ENCODE peak calls at places on chromosomes 16 and 17, in four cellular contexts. Z, U, N and Y are unnamed samples.

GRCh38 chr16:87410530-87410929 is 18.4 kb downstream of the MAP1LC3B start:
- DNase-seq in Z (no peak), U (no peak), N (no peak), Y (no peak)

GRCh38 chr17:21177854-21178600 is 35.9 kb downstream of the TMEM11 start:
- DNase-seq in N (no peak), U (no peak), Z (no peak), Y (peak; percentile 8)

GRCh38 chr16:6066601-6067000 is 969.0 kb upstream of the EEF2KMT start:
- DNase-seq in U (no peak), Z (no peak), N (no peak), Y (no peak)

GRCh38 chr16:47503936-47504335 is 42.8 kb downstream of the PHKB start:
- DNase-seq in U (no peak), Z (no peak), N (no peak), Y (no peak)

GRCh38 chr17:29090746-29091395 is 47.9 kb downstream of the PIPOX start:
- DNase-seq in N (no peak), Z (no peak), U (no peak), Y (peak; percentile 56)

GRCh38 chr16:79296491-79296890 is 304.0 kb downstream of the MAF start:
- DNase-seq in N (no peak), Z (no peak), U (no peak), Y (no peak)

GRCh38 chr17:17732892-17733670 is 51.8 kb downstream of the RAI1 start:
- DNase-seq in N (no peak), Z (no peak), U (no peak), Y (no peak)

GRCh38 chr17:76444518-76445311 is 8.2 kb downstream of the UBE2O start:
- DNase-seq in N (peak; percentile 34), U (peak; percentile 73), Z (no peak), Y (no peak)

GRCh38 chr16:53822936-53823529 is 119.1 kb downstream of the FTO start:
- DNase-seq in N (no peak), Z (no peak), U (no peak), Y (no peak)

GRCh38 chr16:83470406-83470805 is 337.4 kb upstream of the HSBP1 start:
- DNase-seq in N (no peak), Z (no peak), U (no peak), Y (no peak)

GRCh38 chr16:86418981-86419380 is 91.3 kb upstream of the FOXF1 start:
- DNase-seq in U (no peak), N (no peak), Z (no peak), Y (no peak)

GRCh38 chr16:69057400-69058378 is 47.8 kb upstream of the HAS3 start:
- DNase-seq in N (no peak), Z (peak; percentile 92), U (no peak), Y (peak; percentile 25)

GRCh38 chr16:11256657-11257130 is 690 bp upstream of the SOCS1 start:
- DNase-seq in Z (peak; percentile 38), N (no peak), U (peak; percentile 71), Y (peak; percentile 78)

GRCh38 chr16:77993111-77993571 is 29.2 kb upstream of the CLEC3A start:
- DNase-seq in N (no peak), U (peak; percentile 27), Z (no peak), Y (no peak)

GRCh38 chr16:81888520-81889394 is 109.7 kb downstream of the PLCG2 start:
- DNase-seq in U (no peak), Z (no peak), N (no peak), Y (no peak)

GRCh38 chr17:31424944-31425582 is 33.6 kb downstream of the RAB11FIP4 start:
- DNase-seq in U (peak; percentile 62), Z (no peak), N (no peak), Y (peak; percentile 83)

GRCh38 chr17:36706437-36706731 is 105.0 kb downstream of the MRM1 start:
- DNase-seq in Z (no peak), N (no peak), U (no peak), Y (no peak)

GRCh38 chr17:31596382-31597323 is 205.2 kb downstream of the RAB11FIP4 start:
- DNase-seq in N (no peak), Z (peak; percentile 87), U (peak; percentile 32), Y (no peak)

GRCh38 chr17:73492125-73492801 is 152.0 kb downstream of the SDK2 start:
- DNase-seq in N (no peak), U (no peak), Z (no peak), Y (no peak)

GRCh38 chr17:28974451-28974850 is 23.1 kb upstream of the PHF12 start:
- DNase-seq in N (peak; percentile 30), U (no peak), Z (no peak), Y (no peak)

GRCh38 chr16:19696312-19696711 is 21.7 kb downstream of the KNOP1 start:
- DNase-seq in Z (no peak), U (no peak), N (peak; percentile 57), Y (no peak)

GRCh38 chr16:66832661-66833305 is 2.0 kb upstream of the NAE1 start:
- DNase-seq in U (no peak), N (peak; percentile 2), Z (no peak), Y (no peak)

GRCh38 chr17:60959011-60959410 is 281.4 kb downstream of the BCAS3 start:
- DNase-seq in Z (no peak), U (no peak), N (no peak), Y (no peak)

GRCh38 chr16:10683160-10683559 is 11.6 kb downstream of the TEKT5 start:
- DNase-seq in U (peak; percentile 72), N (peak; percentile 64), Z (no peak), Y (no peak)

GRCh38 chr16:72961115-72961832 is 86.7 kb downstream of the ZFHX3 start:
- DNase-seq in Z (peak; percentile 32), N (peak; percentile 16), U (no peak), Y (peak; percentile 83)

GRCh38 chr17:82791532-82791931 is 39.7 kb downstream of the TBCD start:
- DNase-seq in Z (no peak), N (no peak), U (no peak), Y (no peak)

GRCh38 chr17:46818319-46818928 is at the start of gene WNT3:
- DNase-seq in N (peak; percentile 88), U (peak; percentile 93), Z (no peak), Y (peak; percentile 82)

GRCh38 chr17:29584452-29585079 is 4.9 kb downstream of the GIT1 start:
- DNase-seq in N (no peak), U (peak; percentile 26), Z (no peak), Y (peak; percentile 25)

GRCh38 chr16:15460601-15461000 is 26.2 kb downstream of the BMERB1 start:
- DNase-seq in Z (no peak), N (no peak), U (no peak), Y (no peak)

GRCh38 chr16:88763502-88764053 is 21.4 kb downstream of the PIEZO1 start:
- DNase-seq in Z (no peak), U (peak; percentile 97), N (peak; percentile 50), Y (no peak)

GRCh38 chr16:80743273-80743672 is 61.1 kb downstream of the CDYL2 start:
- DNase-seq in U (no peak), Z (no peak), N (no peak), Y (no peak)

GRCh38 chr17:4327638-4328037 is 38.8 kb downstream of the UBE2G1 start:
- DNase-seq in N (no peak), Z (peak; percentile 73), U (no peak), Y (no peak)

GRCh38 chr17:60095830-60096229 is 17.1 kb upstream of the HEATR6 start:
- DNase-seq in U (no peak), Z (no peak), N (no peak), Y (no peak)

GRCh38 chr17:44372036-44372435 is 8.4 kb upstream of the FAM171A2 start:
- DNase-seq in Z (no peak), N (no peak), U (peak; percentile 31), Y (no peak)
- TF ChIP-seq REST in Z (no peak), N (no peak), U (no peak), Y (no peak)

DNA sequence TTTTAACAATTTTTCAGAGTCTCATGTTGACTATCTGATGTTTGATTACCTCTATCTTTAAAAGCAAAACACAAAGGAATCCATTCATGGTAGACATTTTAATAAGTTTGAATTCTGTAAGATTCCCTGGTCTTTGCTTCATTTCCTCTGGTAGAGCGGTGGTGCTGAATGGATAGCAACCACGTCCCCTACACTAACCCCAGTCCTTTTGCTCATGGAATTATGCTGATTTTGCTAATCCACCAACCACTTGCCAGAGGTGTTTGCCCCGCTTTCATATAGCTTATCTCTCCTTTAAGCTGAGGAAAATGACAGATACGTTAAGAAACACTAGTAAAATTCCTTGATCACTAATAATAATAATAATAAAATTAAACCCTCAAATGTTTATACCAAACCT is 9.5 kb downstream of the KCNJ16 start:
- DNase-seq in Z (no peak), U (peak; percentile 19), N (no peak), Y (no peak)
- TF ChIP-seq REST in Z (peak; percentile 73), U (peak; percentile 65), N (no peak), Y (peak; percentile 92)

GRCh38 chr16:30957456-30958163 is at the start of gene SETD1A:
- DNase-seq in Z (peak; percentile 91), U (peak; percentile 99), N (peak; percentile 94), Y (peak; percentile 96)
- TF ChIP-seq REST in Z (no peak), U (no peak), N (peak; percentile 72), Y (peak; percentile 14)

GRCh38 chr17:78965369-78965982 is 14.2 kb downstream of the LGALS3BP start:
- DNase-seq in Z (no peak), U (no peak), N (no peak), Y (no peak)

GRCh38 chr17:78969865-78970264 is 9.9 kb downstream of the LGALS3BP start:
- DNase-seq in Z (no peak), N (no peak), U (no peak), Y (peak; percentile 28)

GRCh38 chr17:78966906-78967600 is 12.7 kb downstream of the LGALS3BP start:
- DNase-seq in Z (no peak), U (no peak), N (no peak), Y (no peak)

GRCh38 chr17:78966123-78966813 is 13.5 kb downstream of the LGALS3BP start:
- DNase-seq in N (no peak), U (no peak), Z (no peak), Y (no peak)

GRCh38 chr17:78967782-78968362 is 11.9 kb downstream of the LGALS3BP start:
- DNase-seq in Z (no peak), N (no peak), U (no peak), Y (no peak)
- TF ChIP-seq REST in Z (no peak), N (no peak), U (no peak), Y (no peak)